ENCODE peak calls at places on chromosomes 12 and 14, in eight cellular contexts. One of them, this sample, is unnamed. For H3K9me3, the result is how much of the 10 kb centered on the place peaks cover.

GRCh38 chr12:130764475-130765185 is 48.5 kb upstream of the RIMBP2 start:
- DNase-seq in AG04450: no peak
- DNase-seq in aorta: no peak
- DNase-seq in CD4-positive, CD25-positive, alpha-beta regulatory T cell: peak
- DNase-seq in mammary epithelial cell: peak
- DNase-seq in adrenal gland: peak
- DNase-seq in CD4-positive, alpha-beta memory T cell: peak
- DNase-seq in body of pancreas: no peak
- DNase-seq in this sample: no peak

GRCh38 chr12:6370994-6371754 is 4.2 kb downstream of the SCNN1A start:
- DNase-seq in AG04450: no peak
- DNase-seq in aorta: peak
- DNase-seq in CD4-positive, CD25-positive, alpha-beta regulatory T cell: no peak
- DNase-seq in mammary epithelial cell: peak
- DNase-seq in adrenal gland: peak
- DNase-seq in CD4-positive, alpha-beta memory T cell: no peak
- DNase-seq in body of pancreas: peak
- DNase-seq in this sample: no peak

GRCh38 chr12:56590237-56590830 is 39.8 kb downstream of the BAZ2A start:
- DNase-seq in AG04450: no peak
- DNase-seq in aorta: no peak
- DNase-seq in CD4-positive, CD25-positive, alpha-beta regulatory T cell: no peak
- DNase-seq in mammary epithelial cell: peak
- DNase-seq in adrenal gland: no peak
- DNase-seq in CD4-positive, alpha-beta memory T cell: no peak
- DNase-seq in body of pancreas: no peak
- DNase-seq in this sample: no peak

GRCh38 chr12:5301539-5301938 is 130.4 kb upstream of the NTF3 start:
- DNase-seq in AG04450: no peak
- DNase-seq in aorta: no peak
- DNase-seq in CD4-positive, CD25-positive, alpha-beta regulatory T cell: no peak
- DNase-seq in mammary epithelial cell: no peak
- DNase-seq in adrenal gland: no peak
- DNase-seq in CD4-positive, alpha-beta memory T cell: no peak
- DNase-seq in body of pancreas: no peak
- DNase-seq in this sample: no peak

GRCh38 chr14:89123215-89123614 is 293.8 kb downstream of the FOXN3 start:
- DNase-seq in AG04450: no peak
- DNase-seq in aorta: no peak
- DNase-seq in CD4-positive, CD25-positive, alpha-beta regulatory T cell: no peak
- DNase-seq in mammary epithelial cell: no peak
- DNase-seq in adrenal gland: no peak
- DNase-seq in CD4-positive, alpha-beta memory T cell: no peak
- DNase-seq in body of pancreas: no peak
- DNase-seq in this sample: no peak

GRCh38 chr14:69263364-69263763 is 3.4 kb downstream of the GALNT16 start:
- DNase-seq in AG04450: peak
- DNase-seq in aorta: peak
- DNase-seq in CD4-positive, CD25-positive, alpha-beta regulatory T cell: no peak
- DNase-seq in mammary epithelial cell: peak
- DNase-seq in adrenal gland: peak
- DNase-seq in CD4-positive, alpha-beta memory T cell: no peak
- DNase-seq in body of pancreas: peak
- DNase-seq in this sample: no peak

GRCh38 chr12:116697305-116698130 is 40.4 kb downstream of the SPRING1 start:
- DNase-seq in AG04450: no peak
- DNase-seq in aorta: no peak
- DNase-seq in CD4-positive, CD25-positive, alpha-beta regulatory T cell: no peak
- DNase-seq in mammary epithelial cell: no peak
- DNase-seq in adrenal gland: peak
- DNase-seq in CD4-positive, alpha-beta memory T cell: no peak
- DNase-seq in body of pancreas: peak
- DNase-seq in this sample: no peak

GRCh38 chr14:77760381-77761204 is at the start of gene SNW1:
- DNase-seq in AG04450: peak
- DNase-seq in aorta: peak
- DNase-seq in CD4-positive, CD25-positive, alpha-beta regulatory T cell: peak
- DNase-seq in mammary epithelial cell: peak
- DNase-seq in adrenal gland: peak
- DNase-seq in CD4-positive, alpha-beta memory T cell: peak
- DNase-seq in body of pancreas: peak
- DNase-seq in this sample: peak

GRCh38 chr12:86137936-86138335 is 118.3 kb downstream of the MGAT4C start:
- DNase-seq in AG04450: no peak
- DNase-seq in aorta: no peak
- DNase-seq in CD4-positive, CD25-positive, alpha-beta regulatory T cell: no peak
- DNase-seq in mammary epithelial cell: peak
- DNase-seq in adrenal gland: no peak
- DNase-seq in CD4-positive, alpha-beta memory T cell: no peak
- DNase-seq in body of pancreas: no peak
- DNase-seq in this sample: no peak

GRCh38 chr14:95943699-95944098 is 67.1 kb downstream of the TUNAR start:
- DNase-seq in AG04450: no peak
- DNase-seq in aorta: no peak
- DNase-seq in CD4-positive, CD25-positive, alpha-beta regulatory T cell: no peak
- DNase-seq in mammary epithelial cell: no peak
- DNase-seq in adrenal gland: no peak
- DNase-seq in CD4-positive, alpha-beta memory T cell: no peak
- DNase-seq in body of pancreas: no peak
- DNase-seq in this sample: no peak

GRCh38 chr14:93936245-93936644 is 9.1 kb downstream of the FAM181A start:
- DNase-seq in AG04450: no peak
- DNase-seq in aorta: no peak
- DNase-seq in CD4-positive, CD25-positive, alpha-beta regulatory T cell: peak
- DNase-seq in mammary epithelial cell: peak
- DNase-seq in adrenal gland: no peak
- DNase-seq in CD4-positive, alpha-beta memory T cell: no peak
- DNase-seq in body of pancreas: no peak
- DNase-seq in this sample: no peak

GRCh38 chr14:29465095-29465494 is 462.6 kb downstream of the PRKD1 start:
- DNase-seq in AG04450: no peak
- DNase-seq in aorta: no peak
- DNase-seq in CD4-positive, CD25-positive, alpha-beta regulatory T cell: no peak
- DNase-seq in mammary epithelial cell: no peak
- DNase-seq in adrenal gland: no peak
- DNase-seq in CD4-positive, alpha-beta memory T cell: no peak
- DNase-seq in body of pancreas: no peak
- DNase-seq in this sample: no peak

GRCh38 chr12:121774968-121775474 is 18.5 kb downstream of the RHOF start:
- DNase-seq in AG04450: no peak
- DNase-seq in aorta: no peak
- DNase-seq in CD4-positive, CD25-positive, alpha-beta regulatory T cell: no peak
- DNase-seq in mammary epithelial cell: no peak
- DNase-seq in adrenal gland: no peak
- DNase-seq in CD4-positive, alpha-beta memory T cell: no peak
- DNase-seq in body of pancreas: no peak
- DNase-seq in this sample: no peak

GRCh38 chr12:122023339-122024131 is 1.9 kb downstream of the BCL7A start:
- DNase-seq in AG04450: peak
- DNase-seq in aorta: peak
- DNase-seq in CD4-positive, CD25-positive, alpha-beta regulatory T cell: no peak
- DNase-seq in mammary epithelial cell: peak
- DNase-seq in adrenal gland: peak
- DNase-seq in CD4-positive, alpha-beta memory T cell: no peak
- DNase-seq in body of pancreas: peak
- DNase-seq in this sample: no peak

GRCh38 chr12:124369055-124369900 is 74.4 kb downstream of the RFLNA start:
- DNase-seq in AG04450: peak
- DNase-seq in aorta: peak
- DNase-seq in CD4-positive, CD25-positive, alpha-beta regulatory T cell: no peak
- DNase-seq in mammary epithelial cell: no peak
- DNase-seq in adrenal gland: peak
- DNase-seq in CD4-positive, alpha-beta memory T cell: peak
- DNase-seq in body of pancreas: peak
- DNase-seq in this sample: no peak

GRCh38 chr12:47346251-47347019 is 266.7 kb upstream of the AMIGO2 start:
- DNase-seq in AG04450: no peak
- DNase-seq in aorta: no peak
- DNase-seq in CD4-positive, CD25-positive, alpha-beta regulatory T cell: no peak
- DNase-seq in mammary epithelial cell: no peak
- DNase-seq in adrenal gland: no peak
- DNase-seq in CD4-positive, alpha-beta memory T cell: no peak
- DNase-seq in body of pancreas: peak
- DNase-seq in this sample: no peak

GRCh38 chr14:73403181-73403752 is 55.1 kb downstream of the NUMB start:
- DNase-seq in AG04450: no peak
- DNase-seq in aorta: no peak
- DNase-seq in CD4-positive, CD25-positive, alpha-beta regulatory T cell: no peak
- DNase-seq in mammary epithelial cell: no peak
- DNase-seq in adrenal gland: no peak
- DNase-seq in CD4-positive, alpha-beta memory T cell: no peak
- DNase-seq in body of pancreas: no peak
- DNase-seq in this sample: no peak

GRCh38 chr12:120971299-120972180 is 6.8 kb upstream of the HNF1A start:
- DNase-seq in AG04450: peak
- DNase-seq in aorta: no peak
- DNase-seq in CD4-positive, CD25-positive, alpha-beta regulatory T cell: peak
- DNase-seq in mammary epithelial cell: peak
- DNase-seq in adrenal gland: peak
- DNase-seq in CD4-positive, alpha-beta memory T cell: no peak
- DNase-seq in body of pancreas: peak
- DNase-seq in this sample: peak

GRCh38 chr12:99879439-99879838 is 105.3 kb downstream of the ANKS1B start:
- DNase-seq in AG04450: no peak
- DNase-seq in aorta: no peak
- DNase-seq in CD4-positive, CD25-positive, alpha-beta regulatory T cell: no peak
- DNase-seq in mammary epithelial cell: no peak
- DNase-seq in adrenal gland: no peak
- DNase-seq in CD4-positive, alpha-beta memory T cell: no peak
- DNase-seq in body of pancreas: no peak
- DNase-seq in this sample: no peak

GRCh38 chr12:133156125-133156690 is 25.1 kb upstream of the ZNF268 start:
- DNase-seq in AG04450: no peak
- DNase-seq in aorta: no peak
- DNase-seq in CD4-positive, CD25-positive, alpha-beta regulatory T cell: no peak
- DNase-seq in mammary epithelial cell: no peak
- DNase-seq in adrenal gland: no peak
- DNase-seq in CD4-positive, alpha-beta memory T cell: no peak
- DNase-seq in body of pancreas: no peak
- DNase-seq in this sample: no peak
- H3K9me3 ChIP-seq in AG04450: under half
- H3K9me3 ChIP-seq in aorta: under half
- H3K9me3 ChIP-seq in CD4-positive, CD25-positive, alpha-beta regulatory T cell: half or more
- H3K9me3 ChIP-seq in mammary epithelial cell: half or more
- H3K9me3 ChIP-seq in adrenal gland: under half
- H3K9me3 ChIP-seq in CD4-positive, alpha-beta memory T cell: under half
- H3K9me3 ChIP-seq in body of pancreas: under half
- H3K9me3 ChIP-seq in this sample: half or more

DNA sequence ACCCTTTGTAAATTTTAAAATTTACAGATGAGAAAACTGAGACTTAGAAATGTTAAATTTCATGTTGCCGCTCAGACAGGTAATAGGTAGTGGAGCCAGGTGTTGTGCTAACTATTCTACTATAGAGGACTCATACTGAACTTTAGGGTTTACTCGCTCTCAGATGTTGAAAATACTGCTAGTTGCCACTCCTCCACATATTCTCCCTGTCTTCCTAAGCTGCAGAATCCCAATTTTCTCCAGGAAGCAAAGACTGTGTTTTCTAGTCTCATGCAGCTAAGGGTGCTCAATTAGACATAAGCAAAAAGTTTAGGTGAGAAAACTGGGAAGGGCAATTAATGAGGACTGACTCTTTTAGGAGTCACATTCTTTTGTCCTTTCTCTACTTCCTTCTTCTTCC is 612.3 kb downstream of the KCNH5 start:
- DNase-seq in AG04450: no peak
- DNase-seq in aorta: no peak
- DNase-seq in CD4-positive, CD25-positive, alpha-beta regulatory T cell: no peak
- DNase-seq in mammary epithelial cell: no peak
- DNase-seq in adrenal gland: no peak
- DNase-seq in CD4-positive, alpha-beta memory T cell: no peak
- DNase-seq in body of pancreas: no peak
- DNase-seq in this sample: no peak
- H3K9me3 ChIP-seq in AG04450: under half
- H3K9me3 ChIP-seq in aorta: under half
- H3K9me3 ChIP-seq in CD4-positive, CD25-positive, alpha-beta regulatory T cell: under half
- H3K9me3 ChIP-seq in mammary epithelial cell: under half
- H3K9me3 ChIP-seq in adrenal gland: under half
- H3K9me3 ChIP-seq in CD4-positive, alpha-beta memory T cell: under half
- H3K9me3 ChIP-seq in body of pancreas: under half
- H3K9me3 ChIP-seq in this sample: under half

DNA sequence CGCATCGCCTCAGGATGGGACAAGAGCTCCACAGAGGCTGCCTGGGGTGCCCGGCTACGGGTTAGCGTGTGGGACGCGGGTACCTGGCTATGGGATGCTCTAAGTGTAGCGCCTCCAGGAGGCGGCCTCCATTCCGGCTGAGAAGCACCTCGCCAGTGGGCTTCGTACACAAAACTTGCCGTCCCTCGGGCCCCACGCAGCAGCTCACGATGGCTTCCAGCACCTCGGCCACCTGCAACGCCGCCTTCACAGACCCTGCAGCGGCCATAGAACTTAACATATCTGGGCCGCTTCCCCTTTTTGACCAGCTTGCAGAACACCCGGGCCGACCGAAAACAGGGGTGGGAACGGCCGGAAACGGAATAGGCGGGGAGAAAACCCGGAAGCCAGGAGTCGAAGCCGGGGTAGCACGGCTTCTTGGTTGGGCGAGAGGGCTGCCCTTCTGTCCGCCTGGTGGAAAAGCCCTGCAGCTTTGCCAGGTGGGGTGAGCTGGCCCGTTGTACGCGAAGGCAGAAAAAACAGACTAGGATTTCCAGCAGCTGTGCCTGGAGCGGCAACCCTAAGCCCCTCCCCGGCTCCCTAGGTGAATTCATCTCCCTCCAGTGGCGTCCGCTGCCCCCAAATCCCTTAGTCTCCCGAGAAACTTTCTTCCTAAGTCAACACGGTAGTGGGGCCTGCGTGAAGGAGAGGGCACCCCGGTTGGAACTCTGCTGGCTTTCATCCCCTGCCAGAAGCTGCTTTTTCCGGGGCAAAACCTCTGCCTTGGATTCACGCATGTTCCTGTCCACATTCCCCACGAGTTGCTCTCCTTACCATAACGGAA is at the start of gene BBS10:
- DNase-seq in AG04450: peak
- DNase-seq in aorta: peak
- DNase-seq in CD4-positive, CD25-positive, alpha-beta regulatory T cell: peak
- DNase-seq in mammary epithelial cell: peak
- DNase-seq in adrenal gland: peak
- DNase-seq in CD4-positive, alpha-beta memory T cell: peak
- DNase-seq in body of pancreas: peak
- DNase-seq in this sample: peak
- H3K9me3 ChIP-seq in AG04450: under half
- H3K9me3 ChIP-seq in aorta: under half
- H3K9me3 ChIP-seq in CD4-positive, CD25-positive, alpha-beta regulatory T cell: under half
- H3K9me3 ChIP-seq in mammary epithelial cell: under half
- H3K9me3 ChIP-seq in adrenal gland: under half
- H3K9me3 ChIP-seq in CD4-positive, alpha-beta memory T cell: under half
- H3K9me3 ChIP-seq in body of pancreas: under half
- H3K9me3 ChIP-seq in this sample: under half

DNA sequence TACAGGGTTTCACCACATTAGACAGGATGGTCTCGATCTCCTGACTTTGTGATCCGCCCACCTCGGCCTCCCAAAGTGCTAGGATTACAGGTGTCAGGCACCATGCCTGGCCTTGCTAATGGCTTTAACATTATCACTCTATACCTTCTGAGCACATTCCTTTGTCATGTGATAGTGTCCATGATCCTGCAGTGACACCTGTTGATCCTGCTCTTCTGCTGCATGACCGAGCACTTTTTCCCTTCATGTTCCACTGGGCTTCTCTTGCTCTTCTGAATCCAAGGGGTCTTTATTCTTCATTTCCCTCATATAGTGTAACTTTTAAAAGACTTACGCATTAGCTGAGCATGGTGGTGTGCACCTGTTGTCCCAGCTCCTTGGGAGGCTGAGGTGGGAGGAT is 11.6 kb downstream of the ZNF268 start:
- DNase-seq in AG04450: no peak
- DNase-seq in aorta: no peak
- DNase-seq in CD4-positive, CD25-positive, alpha-beta regulatory T cell: no peak
- DNase-seq in mammary epithelial cell: no peak
- DNase-seq in adrenal gland: no peak
- DNase-seq in CD4-positive, alpha-beta memory T cell: no peak
- DNase-seq in body of pancreas: no peak
- DNase-seq in this sample: no peak
- H3K9me3 ChIP-seq in AG04450: half or more
- H3K9me3 ChIP-seq in aorta: under half
- H3K9me3 ChIP-seq in CD4-positive, CD25-positive, alpha-beta regulatory T cell: half or more
- H3K9me3 ChIP-seq in mammary epithelial cell: half or more
- H3K9me3 ChIP-seq in adrenal gland: under half
- H3K9me3 ChIP-seq in CD4-positive, alpha-beta memory T cell: under half
- H3K9me3 ChIP-seq in body of pancreas: under half
- H3K9me3 ChIP-seq in this sample: half or more

This sample was measured in CD4-positive, alpha-beta T cell.